ENCODE peak calls at places on chromosome 9, in ten cellular contexts. S is HCT116; N is psoas muscle; V is hepatocyte; I is Karpas-422; K is spleen; G is effector memory CD4-positive, alpha-beta T cell; Y is HepG2; H is tibial nerve; P is left lung. X is an unnamed sample. For H3K4me1 and H3K9me3, the result is how much of the 10 kb centered on the place peaks cover.

GRCh38 chr9:96619491-96620154 is at the start of gene CDC14B:
- DNase-seq in S (peak), N (peak), V (peak), I (no peak), K (peak), G (peak), Y (peak), H (peak), P (peak), X (peak)

GRCh38 chr9:86975571-86975970 is 28.3 kb upstream of the GAS1 start:
- DNase-seq in S (no peak), N (no peak), V (no peak), I (no peak), K (no peak), G (no peak), Y (no peak), H (no peak), P (no peak), X (peak)

GRCh38 chr9:114804504-114804903 is 1.3 kb downstream of the TNFSF15 start:
- DNase-seq in S (peak), N (no peak), V (peak), I (no peak), K (no peak), G (no peak), Y (peak), H (no peak), P (no peak), X (peak)

GRCh38 chr9:78533500-78533899 is 236.6 kb downstream of the PSAT1 start:
- DNase-seq in S (no peak), N (no peak), V (no peak), I (no peak), K (no peak), G (no peak), Y (no peak), H (no peak), P (no peak), X (peak)

GRCh38 chr9:87676976-87677775 is 48.7 kb upstream of the CTSL start:
- DNase-seq in S (no peak), N (no peak), V (peak), I (no peak), K (no peak), G (no peak), Y (no peak), H (peak), P (no peak), X (peak)

GRCh38 chr9:129676970-129677369 is 11.5 kb downstream of the PRRX2 start:
- DNase-seq in S (no peak), N (no peak), V (no peak), I (no peak), K (no peak), G (no peak), Y (peak), H (no peak), P (no peak), X (peak)

GRCh38 chr9:123424131-123424530 is 68.1 kb downstream of the CRB2 start:
- DNase-seq in S (no peak), N (peak), V (no peak), I (no peak), K (peak), G (no peak), Y (no peak), H (no peak), P (no peak), X (no peak)

GRCh38 chr9:12776775-12777055 is 1.9 kb downstream of the LURAP1L start:
- DNase-seq in S (no peak), N (no peak), V (peak), I (no peak), K (no peak), G (no peak), Y (no peak), H (no peak), P (no peak), X (peak)

GRCh38 chr9:136996361-136997281 is at the start of gene CLIC3:
- DNase-seq in S (no peak), N (no peak), V (peak), I (peak), K (peak), G (peak), Y (peak), H (no peak), P (peak), X (no peak)

GRCh38 chr9:15229475-15229874 is 77.5 kb downstream of the TTC39B start:
- DNase-seq in S (no peak), N (no peak), V (no peak), I (no peak), K (no peak), G (no peak), Y (no peak), H (no peak), P (no peak), X (no peak)

GRCh38 chr9:90926920-90927319 is 125.3 kb downstream of the SYK start:
- DNase-seq in S (no peak), N (no peak), V (no peak), I (no peak), K (no peak), G (no peak), Y (no peak), H (no peak), P (no peak), X (no peak)

GRCh38 chr9:5688109-5688508 is 59.2 kb downstream of the RIC1 start:
- DNase-seq in S (no peak), N (no peak), V (no peak), I (no peak), K (no peak), G (no peak), Y (no peak), H (no peak), P (no peak), X (peak)

GRCh38 chr9:123108976-123109375 is 75.5 kb downstream of the GPR21 start:
- DNase-seq in S (no peak), N (no peak), V (no peak), I (no peak), K (no peak), G (no peak), Y (no peak), H (no peak), P (no peak), X (no peak)

GRCh38 chr9:37025381-37026084 is 8.5 kb downstream of the PAX5 start:
- DNase-seq in S (no peak), N (no peak), V (no peak), I (peak), K (no peak), G (no peak), Y (no peak), H (no peak), P (no peak), X (no peak)

GRCh38 chr9:116002624-116003023 is 151.0 kb upstream of the PAPPA start:
- DNase-seq in S (no peak), N (peak), V (no peak), I (no peak), K (no peak), G (no peak), Y (no peak), H (no peak), P (no peak), X (peak)

GRCh38 chr9:86987900-86988299 is 40.6 kb upstream of the GAS1 start:
- DNase-seq in S (no peak), N (no peak), V (no peak), I (no peak), K (no peak), G (no peak), Y (no peak), H (no peak), P (no peak), X (no peak)

GRCh38 chr9:36145970-36146369 is 9.4 kb downstream of the GLIPR2 start:
- DNase-seq in S (no peak), N (no peak), V (no peak), I (no peak), K (peak), G (no peak), Y (no peak), H (no peak), P (no peak), X (no peak)

GRCh38 chr9:137724114-137724445 is 105.3 kb downstream of the EHMT1 start:
- DNase-seq in S (no peak), N (no peak), V (peak), I (no peak), K (no peak), G (no peak), Y (no peak), H (no peak), P (no peak), X (peak)

GRCh38 chr9:19720374-19720773 is 68.5 kb downstream of the SLC24A2 start:
- DNase-seq in S (no peak), N (no peak), V (peak), I (peak), K (no peak), G (no peak), Y (peak), H (no peak), P (no peak), X (peak)

GRCh38 chr9:19161257-19162025 is 34.1 kb upstream of the PLIN2 start:
- DNase-seq in S (peak), N (no peak), V (peak), I (peak), K (peak), G (peak), Y (peak), H (peak), P (no peak), X (peak)

GRCh38 chr9:37732952-37733351 is 20.7 kb upstream of the TRMT10B start:
- DNase-seq in S (no peak), N (no peak), V (no peak), I (no peak), K (no peak), G (no peak), Y (no peak), H (no peak), P (no peak), X (no peak)

GRCh38 chr9:995776-996175 is 19.3 kb downstream of the DMRT3 start:
- DNase-seq in S (no peak), N (no peak), V (no peak), I (no peak), K (no peak), G (no peak), Y (no peak), H (no peak), P (no peak), X (peak)

GRCh38 chr9:131423171-131423581 is 29.3 kb downstream of the PRRC2B start:
- DNase-seq in S (no peak), N (peak), V (peak), I (no peak), K (peak), G (no peak), Y (no peak), H (no peak), P (no peak), X (peak)

GRCh38 chr9:97398999-97399758 is 12.7 kb upstream of the TDRD7 start:
- DNase-seq in S (peak), N (peak), V (peak), I (peak), K (peak), G (peak), Y (peak), H (peak), P (peak), X (peak)

GRCh38 chr9:134564431-134565170 is 77.0 kb upstream of the COL5A1 start:
- DNase-seq in S (no peak), N (no peak), V (peak), I (no peak), K (no peak), G (no peak), Y (no peak), H (no peak), P (no peak), X (no peak)

GRCh38 chr9:84111726-84112125 is 131.1 kb downstream of the RMI1 start:
- DNase-seq in S (no peak), N (no peak), V (no peak), I (no peak), K (no peak), G (no peak), Y (no peak), H (no peak), P (no peak), X (peak)

GRCh38 chr9:116404228-116404627 is 250.6 kb downstream of the PAPPA start:
- DNase-seq in S (no peak), N (no peak), V (no peak), I (no peak), K (no peak), G (no peak), Y (no peak), H (no peak), P (no peak), X (no peak)

GRCh38 chr9:15295761-15296405 is 11.1 kb downstream of the TTC39B start:
- DNase-seq in S (no peak), N (no peak), V (peak), I (no peak), K (no peak), G (no peak), Y (peak), H (no peak), P (no peak), X (peak)

GRCh38 chr9:129069825-129070473 is 11.0 kb upstream of the DOLPP1 start:
- DNase-seq in S (no peak), N (no peak), V (no peak), I (no peak), K (no peak), G (no peak), Y (no peak), H (no peak), P (peak), X (no peak)

GRCh38 chr9:727767-728166 is 113.7 kb upstream of the DMRT1 start:
- DNase-seq in S (no peak), N (no peak), V (no peak), I (no peak), K (no peak), G (no peak), Y (no peak), H (no peak), P (no peak), X (no peak)

GRCh38 chr9:132757031-132757430 is 86.8 kb downstream of the GTF3C4 start:
- DNase-seq in S (no peak), N (no peak), V (no peak), I (no peak), K (no peak), G (no peak), Y (no peak), H (no peak), P (no peak), X (no peak)

GRCh38 chr9:7216004-7216821 is 458.4 kb downstream of the KDM4C start:
- DNase-seq in S (no peak), N (no peak), V (no peak), I (no peak), K (no peak), G (no peak), Y (peak), H (no peak), P (no peak), X (no peak)

GRCh38 chr9:88197016-88197415 is 58.7 kb upstream of the SPATA31C2 start:
- DNase-seq in S (no peak), N (no peak), V (peak), I (no peak), K (no peak), G (no peak), Y (no peak), H (peak), P (no peak), X (peak)

GRCh38 chr9:122297512-122297911 is 32.8 kb downstream of the MRRF start:
- DNase-seq in S (no peak), N (no peak), V (no peak), I (no peak), K (no peak), G (no peak), Y (no peak), H (no peak), P (no peak), X (no peak)

GRCh38 chr9:124483481-124483880 is 23.7 kb downstream of the NR5A1 start:
- DNase-seq in S (no peak), N (peak), V (no peak), I (no peak), K (no peak), G (no peak), Y (no peak), H (no peak), P (peak), X (no peak)

GRCh38 chr9:134648701-134649525 is 7.3 kb downstream of the COL5A1 start:
- DNase-seq in S (no peak), N (peak), V (no peak), I (no peak), K (peak), G (no peak), Y (no peak), H (no peak), P (peak), X (peak)

GRCh38 chr9:77016111-77016525 is 3.3 kb upstream of the FOXB2 start:
- DNase-seq in S (no peak), N (no peak), V (no peak), I (no peak), K (no peak), G (no peak), Y (no peak), H (no peak), P (no peak), X (no peak)

GRCh38 chr9:77019010-77019809 is at the start of gene FOXB2:
- DNase-seq in S (no peak), N (no peak), V (no peak), I (no peak), K (no peak), G (no peak), Y (no peak), H (no peak), P (peak), X (no peak)

GRCh38 chr9:77018058-77019009 is 1.1 kb upstream of the FOXB2 start:
- DNase-seq in S (no peak), N (no peak), V (no peak), I (no peak), K (no peak), G (no peak), Y (no peak), H (no peak), P (no peak), X (peak)

GRCh38 chr9:77016526-77017504 is 2.6 kb upstream of the FOXB2 start:
- DNase-seq in S (no peak), N (no peak), V (no peak), I (no peak), K (no peak), G (no peak), Y (no peak), H (no peak), P (no peak), X (no peak)

GRCh38 chr9:77017505-77017894 is 2.0 kb upstream of the FOXB2 start:
- DNase-seq in S (no peak), N (no peak), V (no peak), I (no peak), K (no peak), G (no peak), Y (no peak), H (no peak), P (no peak), X (no peak)
- H3K4me1 ChIP-seq in S (under half), N (under half), V (under half), I (under half), K (half or more), G (under half), Y (under half), H (under half), P (half or more), X (under half)

DNA sequence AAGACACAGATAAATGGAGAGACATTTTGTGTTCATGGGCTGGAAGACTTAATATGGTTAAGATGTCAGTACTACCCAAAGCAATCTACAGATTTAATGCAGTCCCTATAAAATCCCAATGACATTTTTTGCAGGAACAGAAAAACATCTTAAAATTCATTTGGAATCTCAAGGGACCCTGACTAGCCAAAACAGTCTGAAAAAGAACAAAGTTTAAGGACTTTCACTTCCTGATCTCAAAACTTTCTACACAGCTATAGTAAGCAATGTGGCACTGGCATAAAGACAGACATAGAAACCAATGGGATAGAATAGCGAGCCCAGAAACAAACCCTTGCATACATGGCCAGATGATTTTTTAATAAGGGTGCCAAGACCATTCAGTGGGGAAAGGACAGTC is 9.7 kb upstream of the CAMSAP1 start:
- DNase-seq in S (no peak), N (no peak), V (no peak), I (peak), K (no peak), G (no peak), Y (no peak), H (no peak), P (no peak), X (no peak)
- H3K9me3 ChIP-seq in S (under half), N (under half), V (under half), I (under half), K (half or more), G (under half), Y (under half), H (under half), P (under half), X (half or more)

DNA sequence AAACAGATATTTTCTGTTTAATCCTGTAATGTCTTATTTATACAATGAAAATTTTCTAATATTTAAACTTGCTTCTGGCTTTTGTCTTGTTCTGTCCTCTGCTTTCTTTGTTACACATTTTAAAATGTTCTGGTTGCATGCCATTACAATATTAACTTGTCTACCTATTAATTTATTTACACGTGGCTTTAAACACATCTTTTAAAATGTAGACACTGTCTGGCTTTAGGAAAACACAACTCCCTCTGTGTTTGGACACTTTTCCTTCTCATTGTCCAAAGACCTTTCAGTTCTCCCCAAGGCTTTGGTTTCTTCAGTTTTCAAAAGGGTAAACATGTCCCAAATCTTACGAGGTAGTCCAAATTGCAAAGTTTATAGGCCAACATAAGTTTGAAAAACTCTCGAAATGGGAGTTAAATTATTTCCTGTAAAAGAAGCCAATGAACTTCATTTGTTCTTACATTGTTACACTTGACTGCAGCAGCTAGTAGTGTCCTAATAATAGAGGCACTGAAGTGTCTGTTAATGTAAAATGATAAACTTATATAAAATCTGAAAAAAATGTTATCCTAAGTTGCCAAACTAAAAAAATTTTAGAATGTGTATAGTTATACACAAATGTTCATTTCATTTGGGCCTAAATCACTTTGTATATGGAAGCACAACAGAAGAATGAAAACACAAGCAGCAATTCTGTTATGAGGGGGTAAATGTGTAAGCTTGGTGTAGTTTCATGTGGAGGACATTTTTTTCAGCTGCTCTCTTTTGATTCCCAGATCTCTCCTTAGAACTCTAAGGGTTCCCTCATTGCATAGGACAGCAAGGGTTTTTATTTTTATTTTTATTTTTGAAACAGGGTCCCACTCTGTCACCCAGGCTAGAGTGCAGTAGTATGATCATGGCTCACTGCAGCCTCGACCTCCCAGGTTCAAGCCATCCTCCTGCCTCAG is 53.8 kb downstream of the ALDH1A1 start:
- DNase-seq in S (no peak), N (no peak), V (no peak), I (no peak), K (no peak), G (no peak), Y (no peak), H (no peak), P (no peak), X (no peak)
- H3K4me1 ChIP-seq in S (under half), N (under half), V (under half), I (under half), K (under half), G (under half), Y (under half), H (under half), P (under half), X (under half)

DNA sequence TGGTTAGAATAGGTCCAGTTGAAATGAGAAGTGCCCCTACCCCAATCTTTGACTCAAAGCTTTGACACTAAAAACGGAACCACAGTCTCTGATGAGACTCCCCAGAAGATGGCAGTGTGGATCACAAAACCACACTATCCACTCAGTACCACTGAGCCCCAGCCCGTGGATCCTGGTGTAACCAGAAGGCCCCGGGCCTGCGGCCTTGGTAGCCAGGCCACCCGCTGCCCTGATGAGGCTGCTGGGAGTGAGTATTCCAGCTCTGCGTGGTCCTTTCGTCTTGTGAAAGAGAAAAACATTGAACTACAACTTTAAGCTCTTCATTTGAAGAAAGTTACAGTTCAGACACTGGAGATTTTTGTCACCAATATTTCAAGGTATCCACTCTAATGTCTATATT is 42.2 kb upstream of the FBP1 start:
- DNase-seq in S (peak), N (peak), V (peak), I (peak), K (peak), G (peak), Y (peak), H (peak), P (peak), X (peak)
- H3K9me3 ChIP-seq in S (under half), N (under half), V (under half), I (under half), K (under half), G (under half), Y (under half), H (under half), P (under half), X (under half)

DNA sequence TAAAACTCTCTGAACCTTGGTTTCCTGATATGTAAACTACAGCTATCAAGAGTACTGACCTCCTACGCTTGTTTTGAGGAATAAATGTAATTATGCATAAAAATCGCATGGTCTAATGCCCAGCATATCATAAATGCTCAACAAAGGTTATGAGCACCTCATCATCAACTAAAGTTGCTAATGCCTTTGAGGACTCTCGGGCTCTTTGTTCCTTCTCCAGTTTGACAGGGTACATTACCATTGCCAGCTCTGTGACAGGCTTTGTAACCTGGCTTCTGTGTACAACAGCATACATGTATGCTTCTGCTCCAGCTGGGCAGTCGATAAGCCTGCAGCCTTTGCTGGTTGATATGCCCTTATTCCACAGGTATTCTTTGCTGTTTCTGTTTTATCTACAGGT is 95.2 kb downstream of the C9orf152 start:
- DNase-seq in S (no peak), N (no peak), V (no peak), I (peak), K (no peak), G (no peak), Y (no peak), H (no peak), P (no peak), X (no peak)
- H3K4me1 ChIP-seq in S (under half), N (under half), V (under half), I (under half), K (half or more), G (under half), Y (half or more), H (under half), P (under half), X (under half)

X was measured in adipocyte.